ENCODE peak calls at places on chromosomes 16 and 17, in eight cellular contexts. R is NCI-H1694; A is stimulated activated CD4-positive, alpha-beta T cell treated with anti-CD3 and anti-CD28 coated beads, Interleukin-15, amount 100 ng/mL, for 1 hour; Z is amygdala; T is CD4-positive, alpha-beta memory T cell; C is cerebellar nuclear complex; H is GM19239; J is HEK293T. X is an unnamed sample.
A peak's percentile ranks its signal among the peaks of the same experiment; 100 is the strongest.

GRCh38 chr16:1584926-1585487 is 26.9 kb downstream of the IFT140 start:
- DNase-seq in R (no peak), A (no peak), Z (no peak), T (no peak), C (no peak), H (no peak), J (no peak), X (no peak)

GRCh38 chr16:50598256-50598894 is 50.2 kb downstream of the NKD1 start:
- DNase-seq in R (peak; percentile 80), A (no peak), Z (peak; percentile 17), T (no peak), C (no peak), H (no peak), J (no peak), X (no peak)

GRCh38 chr17:1710807-1711553 is 803 bp upstream of the TLCD2 start:
- DNase-seq in R (no peak), A (no peak), Z (no peak), T (no peak), C (no peak), H (no peak), J (no peak), X (no peak)

GRCh38 chr17:83179378-83179777 is 100.0 kb downstream of the METRNL start:
- DNase-seq in R (no peak), A (no peak), Z (no peak), T (no peak), C (no peak), H (no peak), J (no peak), X (no peak)

GRCh38 chr16:80519189-80519588 is 21.6 kb upstream of the DYNLRB2 start:
- DNase-seq in R (no peak), A (no peak), Z (no peak), T (no peak), C (no peak), H (no peak), J (no peak), X (no peak)

GRCh38 chr17:18267927-18268711 is 7.7 kb downstream of the MIEF2 start:
- DNase-seq in R (no peak), A (no peak), Z (no peak), T (no peak), C (no peak), H (no peak), J (no peak), X (no peak)

GRCh38 chr17:66183529-66183928 is 8.4 kb downstream of the CEP112 start:
- DNase-seq in R (no peak), A (no peak), Z (no peak), T (no peak), C (no peak), H (no peak), J (no peak), X (no peak)

GRCh38 chr16:57252148-57252721 is 7.2 kb downstream of the ARL2BP start:
- DNase-seq in R (no peak), A (no peak), Z (no peak), T (peak; percentile 24), C (no peak), H (no peak), J (no peak), X (no peak)

GRCh38 chr17:77677637-77678036 is 280.9 kb upstream of the TNRC6C start:
- DNase-seq in R (no peak), A (no peak), Z (no peak), T (no peak), C (no peak), H (no peak), J (no peak), X (no peak)

GRCh38 chr17:31339906-31340661 is 18.7 kb upstream of the EVI2A start:
- DNase-seq in R (no peak), A (no peak), Z (no peak), T (no peak), C (no peak), H (no peak), J (no peak), X (no peak)

GRCh38 chr17:18925187-18925586 is 26.8 kb upstream of the SLC5A10 start:
- DNase-seq in R (no peak), A (no peak), Z (no peak), T (no peak), C (no peak), H (no peak), J (no peak), X (no peak)

GRCh38 chr17:3030096-3030495 is 33.3 kb downstream of the OR1D5 start:
- DNase-seq in R (no peak), A (no peak), Z (no peak), T (no peak), C (no peak), H (no peak), J (no peak), X (no peak)

GRCh38 chr17:78230252-78230962 is 1.0 kb upstream of the TMEM235 start:
- DNase-seq in R (no peak), A (no peak), Z (no peak), T (no peak), C (no peak), H (no peak), J (no peak), X (no peak)

GRCh38 chr17:77728871-77729270 is 229.6 kb upstream of the TNRC6C start:
- DNase-seq in R (no peak), A (no peak), Z (no peak), T (no peak), C (no peak), H (no peak), J (no peak), X (no peak)

GRCh38 chr17:38562903-38563302 is 42.8 kb downstream of the SRCIN1 start:
- DNase-seq in R (no peak), A (no peak), Z (no peak), T (no peak), C (no peak), H (no peak), J (no peak), X (no peak)

GRCh38 chr17:62178579-62178978 is 113.5 kb upstream of the MED13 start:
- DNase-seq in R (no peak), A (no peak), Z (no peak), T (no peak), C (no peak), H (no peak), J (no peak), X (no peak)

X was measured in GM20000.